ENCODE peak calls at places on chromosomes 16 and 17, in seven cellular contexts. One of them, this sample, is unnamed.

GRCh38 chr16:14003119-14003570 is 68.0 kb upstream of the MRTFB start:
- DNase-seq in cardiac muscle cell: peak; percentile 76
- DNase-seq in GM23248: peak; percentile 88
- DNase-seq in A549: no peak
- DNase-seq in Peyer's patch: no peak
- DNase-seq in MM.1S: no peak
- DNase-seq in CD4-positive, alpha-beta T cell: no peak
- DNase-seq in this sample: no peak

GRCh38 chr16:1772362-1772907 is at the start of gene EME2:
- DNase-seq in CD4-positive, alpha-beta T cell: peak; percentile 29
- DNase-seq in Peyer's patch: peak; percentile 77
- DNase-seq in GM23248: peak; percentile 74
- DNase-seq in MM.1S: peak; percentile 60
- DNase-seq in A549: no peak
- DNase-seq in cardiac muscle cell: no peak
- DNase-seq in this sample: no peak

GRCh38 chr17:59769891-59770290 is 62.4 kb downstream of the VMP1 start:
- DNase-seq in cardiac muscle cell: no peak
- DNase-seq in GM23248: peak; percentile 62
- DNase-seq in A549: no peak
- DNase-seq in MM.1S: no peak
- DNase-seq in CD4-positive, alpha-beta T cell: no peak
- DNase-seq in Peyer's patch: no peak
- DNase-seq in this sample: no peak

GRCh38 chr16:4402439-4403132 is 13.8 kb downstream of the CORO7 start:
- DNase-seq in MM.1S: no peak
- DNase-seq in A549: peak; percentile 88
- DNase-seq in CD4-positive, alpha-beta T cell: peak; percentile 47
- DNase-seq in GM23248: peak; percentile 87
- DNase-seq in cardiac muscle cell: peak; percentile 86
- DNase-seq in Peyer's patch: peak; percentile 86
- DNase-seq in this sample: peak; percentile 89

GRCh38 chr17:9917801-9918200 is 12.7 kb upstream of the RCVRN start:
- DNase-seq in CD4-positive, alpha-beta T cell: no peak
- DNase-seq in MM.1S: no peak
- DNase-seq in A549: no peak
- DNase-seq in Peyer's patch: no peak
- DNase-seq in GM23248: no peak
- DNase-seq in cardiac muscle cell: no peak
- DNase-seq in this sample: no peak

GRCh38 chr17:2418572-2418971 is 17.7 kb upstream of the MNT start:
- DNase-seq in cardiac muscle cell: no peak
- DNase-seq in MM.1S: no peak
- DNase-seq in GM23248: no peak
- DNase-seq in Peyer's patch: no peak
- DNase-seq in CD4-positive, alpha-beta T cell: no peak
- DNase-seq in A549: no peak
- DNase-seq in this sample: no peak

GRCh38 chr17:68498479-68499326 is 13.5 kb upstream of the PRKAR1A start:
- DNase-seq in cardiac muscle cell: peak; percentile 68
- DNase-seq in Peyer's patch: no peak
- DNase-seq in A549: no peak
- DNase-seq in GM23248: peak; percentile 45
- DNase-seq in MM.1S: no peak
- DNase-seq in CD4-positive, alpha-beta T cell: no peak
- DNase-seq in this sample: no peak

GRCh38 chr17:32494621-32495346 is 8.0 kb downstream of the CDK5R1 start:
- DNase-seq in A549: no peak
- DNase-seq in cardiac muscle cell: no peak
- DNase-seq in CD4-positive, alpha-beta T cell: no peak
- DNase-seq in GM23248: no peak
- DNase-seq in Peyer's patch: peak; percentile 39
- DNase-seq in MM.1S: no peak
- DNase-seq in this sample: no peak

GRCh38 chr16:85310868-85311585 is 198.8 kb upstream of the CIBAR2 start:
- DNase-seq in A549: no peak
- DNase-seq in MM.1S: no peak
- DNase-seq in GM23248: no peak
- DNase-seq in CD4-positive, alpha-beta T cell: no peak
- DNase-seq in Peyer's patch: no peak
- DNase-seq in cardiac muscle cell: no peak
- DNase-seq in this sample: no peak

GRCh38 chr16:31215287-31216115 is 1.4 kb downstream of the PYDC1 start:
- DNase-seq in GM23248: peak; percentile 76
- DNase-seq in Peyer's patch: peak; percentile 64
- DNase-seq in MM.1S: no peak
- DNase-seq in A549: peak; percentile 91
- DNase-seq in CD4-positive, alpha-beta T cell: no peak
- DNase-seq in cardiac muscle cell: peak; percentile 77
- DNase-seq in this sample: no peak

GRCh38 chr16:30585400-30586191 is at the start of gene ZNF785:
- DNase-seq in A549: no peak
- DNase-seq in Peyer's patch: peak; percentile 93
- DNase-seq in cardiac muscle cell: peak; percentile 100
- DNase-seq in MM.1S: peak; percentile 56
- DNase-seq in CD4-positive, alpha-beta T cell: peak; percentile 87
- DNase-seq in GM23248: peak; percentile 99
- DNase-seq in this sample: peak; percentile 99

GRCh38 chr17:76597156-76598003 is 11.7 kb upstream of the ST6GALNAC2 start:
- DNase-seq in Peyer's patch: no peak
- DNase-seq in A549: no peak
- DNase-seq in MM.1S: no peak
- DNase-seq in cardiac muscle cell: peak; percentile 19
- DNase-seq in GM23248: no peak
- DNase-seq in CD4-positive, alpha-beta T cell: no peak
- DNase-seq in this sample: no peak

GRCh38 chr17:40019140-40019991 is 4.1 kb downstream of the CSF3 start:
- DNase-seq in Peyer's patch: no peak
- DNase-seq in A549: no peak
- DNase-seq in CD4-positive, alpha-beta T cell: no peak
- DNase-seq in GM23248: peak; percentile 87
- DNase-seq in cardiac muscle cell: peak; percentile 84
- DNase-seq in MM.1S: no peak
- DNase-seq in this sample: no peak

GRCh38 chr17:72372185-72372584 is 251.4 kb downstream of the SOX9 start:
- DNase-seq in GM23248: peak; percentile 77
- DNase-seq in Peyer's patch: no peak
- DNase-seq in MM.1S: no peak
- DNase-seq in A549: no peak
- DNase-seq in cardiac muscle cell: peak; percentile 33
- DNase-seq in CD4-positive, alpha-beta T cell: no peak
- DNase-seq in this sample: no peak

GRCh38 chr17:77408284-77408683 is 267.5 kb downstream of the SEC14L1 start:
- DNase-seq in CD4-positive, alpha-beta T cell: no peak
- DNase-seq in A549: no peak
- DNase-seq in GM23248: no peak
- DNase-seq in Peyer's patch: no peak
- DNase-seq in cardiac muscle cell: no peak
- DNase-seq in MM.1S: no peak
- DNase-seq in this sample: no peak

GRCh38 chr17:69728816-69729215 is 314.3 kb downstream of the MAP2K6 start:
- DNase-seq in cardiac muscle cell: no peak
- DNase-seq in MM.1S: no peak
- DNase-seq in GM23248: no peak
- DNase-seq in CD4-positive, alpha-beta T cell: no peak
- DNase-seq in A549: no peak
- DNase-seq in Peyer's patch: no peak
- DNase-seq in this sample: no peak

GRCh38 chr16:21233521-21234150 is at the start of gene ANKS4B:
- DNase-seq in cardiac muscle cell: no peak
- DNase-seq in Peyer's patch: peak; percentile 61
- DNase-seq in MM.1S: no peak
- DNase-seq in CD4-positive, alpha-beta T cell: no peak
- DNase-seq in GM23248: no peak
- DNase-seq in A549: no peak
- DNase-seq in this sample: no peak

GRCh38 chr16:88390760-88391496 is 8.2 kb downstream of the ZNF469 start:
- DNase-seq in CD4-positive, alpha-beta T cell: no peak
- DNase-seq in cardiac muscle cell: no peak
- DNase-seq in Peyer's patch: no peak
- DNase-seq in A549: no peak
- DNase-seq in GM23248: no peak
- DNase-seq in MM.1S: no peak
- DNase-seq in this sample: no peak

GRCh38 chr17:57342963-57343589 is 86.8 kb downstream of the MSI2 start:
- DNase-seq in A549: no peak
- DNase-seq in Peyer's patch: no peak
- DNase-seq in MM.1S: no peak
- DNase-seq in GM23248: no peak
- DNase-seq in CD4-positive, alpha-beta T cell: no peak
- DNase-seq in cardiac muscle cell: no peak
- DNase-seq in this sample: no peak

GRCh38 chr17:62931101-62931500 is 34.9 kb upstream of the TANC2 start:
- DNase-seq in A549: no peak
- DNase-seq in MM.1S: no peak
- DNase-seq in cardiac muscle cell: no peak
- DNase-seq in GM23248: peak; percentile 30
- DNase-seq in Peyer's patch: no peak
- DNase-seq in CD4-positive, alpha-beta T cell: no peak
- DNase-seq in this sample: no peak

GRCh38 chr16:29745126-29745852 is 501 bp downstream of the C16orf54 start:
- DNase-seq in GM23248: no peak
- DNase-seq in CD4-positive, alpha-beta T cell: peak; percentile 37
- DNase-seq in A549: no peak
- DNase-seq in MM.1S: peak; percentile 45
- DNase-seq in cardiac muscle cell: no peak
- DNase-seq in Peyer's patch: no peak
- DNase-seq in this sample: no peak

GRCh38 chr16:51248217-51248616 is 97.1 kb upstream of the SALL1 start:
- DNase-seq in A549: no peak
- DNase-seq in CD4-positive, alpha-beta T cell: no peak
- DNase-seq in GM23248: no peak
- DNase-seq in MM.1S: no peak
- DNase-seq in Peyer's patch: no peak
- DNase-seq in cardiac muscle cell: no peak
- DNase-seq in this sample: no peak

GRCh38 chr17:76191891-76192290 is 48.4 kb downstream of the RNF157 start:
- DNase-seq in cardiac muscle cell: no peak
- DNase-seq in MM.1S: peak; percentile 90
- DNase-seq in CD4-positive, alpha-beta T cell: no peak
- DNase-seq in Peyer's patch: no peak
- DNase-seq in A549: no peak
- DNase-seq in GM23248: no peak
- DNase-seq in this sample: no peak

GRCh38 chr17:77435272-77436057 is 294.7 kb downstream of the SEC14L1 start:
- DNase-seq in MM.1S: no peak
- DNase-seq in A549: no peak
- DNase-seq in cardiac muscle cell: no peak
- DNase-seq in GM23248: no peak
- DNase-seq in CD4-positive, alpha-beta T cell: peak; percentile 49
- DNase-seq in Peyer's patch: no peak
- DNase-seq in this sample: no peak

GRCh38 chr17:78708510-78708973 is 73.5 kb downstream of the CYTH1 start:
- DNase-seq in A549: peak; percentile 99
- DNase-seq in GM23248: peak; percentile 88
- DNase-seq in Peyer's patch: peak; percentile 74
- DNase-seq in MM.1S: peak; percentile 70
- DNase-seq in cardiac muscle cell: peak; percentile 89
- DNase-seq in CD4-positive, alpha-beta T cell: peak; percentile 46
- DNase-seq in this sample: peak; percentile 72

GRCh38 chr17:78710607-78711006 is 71.5 kb downstream of the CYTH1 start:
- DNase-seq in Peyer's patch: no peak
- DNase-seq in A549: no peak
- DNase-seq in MM.1S: no peak
- DNase-seq in GM23248: no peak
- DNase-seq in cardiac muscle cell: no peak
- DNase-seq in CD4-positive, alpha-beta T cell: no peak
- DNase-seq in this sample: no peak

GRCh38 chr17:78709688-78710290 is 72.3 kb downstream of the CYTH1 start:
- DNase-seq in Peyer's patch: no peak
- DNase-seq in cardiac muscle cell: no peak
- DNase-seq in GM23248: no peak
- DNase-seq in CD4-positive, alpha-beta T cell: no peak
- DNase-seq in MM.1S: no peak
- DNase-seq in A549: no peak
- DNase-seq in this sample: no peak

GRCh38 chr17:78707923-78708322 is 74.2 kb downstream of the CYTH1 start:
- DNase-seq in A549: no peak
- DNase-seq in GM23248: no peak
- DNase-seq in Peyer's patch: no peak
- DNase-seq in CD4-positive, alpha-beta T cell: no peak
- DNase-seq in MM.1S: no peak
- DNase-seq in cardiac muscle cell: no peak
- DNase-seq in this sample: no peak

DNA sequence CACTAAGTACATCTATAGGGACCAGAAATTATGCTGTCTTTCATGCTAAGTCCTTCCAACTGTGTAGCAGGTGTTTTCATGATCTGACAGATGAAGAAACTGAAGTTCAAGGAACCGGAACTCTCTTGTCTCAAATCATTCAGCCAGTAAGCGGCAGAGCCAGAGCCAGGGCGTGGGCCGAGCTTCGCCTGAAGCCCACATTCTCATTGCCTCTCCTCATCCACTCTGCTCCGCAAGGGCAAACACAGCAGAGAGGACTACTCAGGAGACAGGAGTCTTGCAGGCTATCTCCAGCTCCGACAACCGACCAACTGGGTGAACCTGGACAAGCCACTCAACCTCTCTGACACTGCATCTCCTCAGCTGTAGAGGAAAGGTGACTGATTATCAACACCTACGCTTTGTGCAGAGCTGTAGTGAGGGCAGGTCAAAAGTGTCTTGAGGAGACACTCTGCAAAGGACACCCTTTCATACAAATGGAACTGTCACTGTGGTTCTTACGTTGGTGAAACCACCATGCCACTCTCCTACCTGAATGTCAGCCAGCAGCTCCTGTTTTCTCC is 72.9 kb downstream of the CYTH1 start:
- DNase-seq in CD4-positive, alpha-beta T cell: no peak
- DNase-seq in A549: no peak
- DNase-seq in Peyer's patch: no peak
- DNase-seq in cardiac muscle cell: no peak
- DNase-seq in MM.1S: no peak
- DNase-seq in GM23248: no peak
- DNase-seq in this sample: no peak
- H3K27ac ChIP-seq in CD4-positive, alpha-beta T cell: peak overlapping the region; percentile 39
- H3K27ac ChIP-seq in A549: peak overlapping the region; percentile 88
- H3K27ac ChIP-seq in Peyer's patch: no peak overlapping the region
- H3K27ac ChIP-seq in cardiac muscle cell: no peak overlapping the region
- H3K27ac ChIP-seq in MM.1S: peak overlapping the region; percentile 28
- H3K27ac ChIP-seq in GM23248: no peak overlapping the region
- H3K27ac ChIP-seq in this sample: no peak overlapping the region

GRCh38 chr17:3665834-3666233 is 2.5 kb downstream of the TAX1BP3 start:
- DNase-seq in A549: no peak
- DNase-seq in MM.1S: peak; percentile 3
- DNase-seq in cardiac muscle cell: no peak
- DNase-seq in Peyer's patch: no peak
- DNase-seq in GM23248: no peak
- DNase-seq in CD4-positive, alpha-beta T cell: no peak
- DNase-seq in this sample: no peak
- H3K27ac ChIP-seq in A549: peak overlapping the region; percentile 94
- H3K27ac ChIP-seq in MM.1S: no peak overlapping the region
- H3K27ac ChIP-seq in cardiac muscle cell: peak overlapping the region; percentile 97
- H3K27ac ChIP-seq in Peyer's patch: no peak overlapping the region
- H3K27ac ChIP-seq in GM23248: no peak overlapping the region
- H3K27ac ChIP-seq in CD4-positive, alpha-beta T cell: no peak overlapping the region
- H3K27ac ChIP-seq in this sample: no peak overlapping the region

GRCh38 chr16:78648517-78648916 is 549.1 kb downstream of the WWOX start:
- DNase-seq in cardiac muscle cell: peak; percentile 28
- DNase-seq in Peyer's patch: no peak
- DNase-seq in MM.1S: no peak
- DNase-seq in GM23248: no peak
- DNase-seq in A549: no peak
- DNase-seq in CD4-positive, alpha-beta T cell: no peak
- DNase-seq in this sample: no peak
- H3K27ac ChIP-seq in cardiac muscle cell: no peak overlapping the region
- H3K27ac ChIP-seq in Peyer's patch: no peak overlapping the region
- H3K27ac ChIP-seq in MM.1S: no peak overlapping the region
- H3K27ac ChIP-seq in GM23248: no peak overlapping the region
- H3K27ac ChIP-seq in A549: no peak overlapping the region
- H3K27ac ChIP-seq in CD4-positive, alpha-beta T cell: no peak overlapping the region
- H3K27ac ChIP-seq in this sample: no peak overlapping the region

GRCh38 chr16:86508947-86509758 is 1.2 kb upstream of the FOXF1 start:
- DNase-seq in Peyer's patch: no peak
- DNase-seq in GM23248: peak; percentile 86
- DNase-seq in MM.1S: no peak
- DNase-seq in CD4-positive, alpha-beta T cell: no peak
- DNase-seq in cardiac muscle cell: peak; percentile 77
- DNase-seq in A549: no peak
- DNase-seq in this sample: no peak
- H3K27ac ChIP-seq in Peyer's patch: peak overlapping the region; percentile 99
- H3K27ac ChIP-seq in GM23248: peak overlapping the region; percentile 38
- H3K27ac ChIP-seq in MM.1S: no peak overlapping the region
- H3K27ac ChIP-seq in CD4-positive, alpha-beta T cell: no peak overlapping the region
- H3K27ac ChIP-seq in cardiac muscle cell: no peak overlapping the region
- H3K27ac ChIP-seq in A549: no peak overlapping the region
- H3K27ac ChIP-seq in this sample: peak overlapping the region; percentile 48